ENCODE peak calls at places on chromosome 2, in eight cellular contexts. M, X, F, L, Z, Y, A and T are unnamed samples.

GRCh38 chr2:28904295-28904694 is 9.8 kb downstream of the WDR43 start:
- DNase-seq in F (no peak), Z (no peak), A (no peak), M (peak), Y (no peak), X (peak), L (no peak), T (no peak)

GRCh38 chr2:100126897-100127401 is 15.4 kb downstream of the AFF3 start:
- DNase-seq in Y (no peak), X (no peak), Z (no peak), A (no peak), M (no peak), F (no peak), L (no peak), T (no peak)

GRCh38 chr2:177396630-177397460 is 4.3 kb downstream of the AGPS start:
- DNase-seq in F (no peak), M (peak), L (peak), A (no peak), Y (no peak), Z (no peak), X (peak), T (no peak)

GRCh38 chr2:233455491-233455890 is 101.2 kb downstream of the DGKD start:
- DNase-seq in F (no peak), X (no peak), Z (peak), M (no peak), A (no peak), Y (no peak), L (no peak), T (no peak)

GRCh38 chr2:190810981-190811587 is 69.5 kb upstream of the GLS start:
- DNase-seq in X (no peak), Z (no peak), L (no peak), M (no peak), Y (no peak), A (no peak), F (no peak), T (no peak)

GRCh38 chr2:225004531-225004930 is 37.7 kb downstream of the DOCK10 start:
- DNase-seq in F (no peak), Z (no peak), X (peak), A (no peak), L (no peak), Y (no peak), M (no peak), T (no peak)

GRCh38 chr2:68811364-68811763 is 59.8 kb downstream of the BMP10 start:
- DNase-seq in F (no peak), M (no peak), A (no peak), L (no peak), X (peak), Y (no peak), Z (peak), T (no peak)

GRCh38 chr2:162327134-162327769 is 8.8 kb upstream of the IFIH1 start:
- DNase-seq in F (no peak), Y (no peak), X (no peak), Z (no peak), L (no peak), M (peak), A (no peak), T (no peak)

GRCh38 chr2:170822885-170823799 is 6.5 kb downstream of the GAD1 start:
- DNase-seq in A (peak), X (no peak), Y (no peak), Z (no peak), F (no peak), M (no peak), L (no peak), T (no peak)

GRCh38 chr2:239285071-239285931 is 115.5 kb downstream of the HDAC4 start:
- DNase-seq in Y (no peak), M (no peak), X (no peak), F (no peak), Z (no peak), A (no peak), L (peak), T (no peak)

GRCh38 chr2:45117383-45117782 is 108.1 kb upstream of the SIX2 start:
- DNase-seq in Z (no peak), F (no peak), Y (no peak), X (no peak), A (peak), M (no peak), L (no peak), T (no peak)